ENCODE peak calls at places on chromosomes 6 and 20, in five cellular contexts. N is lower lobe of right lung, I is IMR-90, Q is psoas muscle, P is uterus. A is an unnamed sample.
A peak's percentile ranks its signal among the peaks of the same experiment; 100 is the strongest.

GRCh38 chr20:14341782-14342181 is 4.4 kb upstream of the FLRT3 start:
- DNase-seq in N (no peak), I (peak; percentile 9), Q (no peak), P (no peak), A (no peak)

GRCh38 chr20:7967199-7967844 is 27.1 kb upstream of the HAO1 start:
- DNase-seq in N (no peak), I (peak; percentile 6), Q (no peak), P (no peak), A (no peak)

GRCh38 chr6:134584809-134585528 is 267.1 kb upstream of the SGK1 start:
- DNase-seq in N (no peak), I (no peak), Q (no peak), P (no peak), A (no peak)

GRCh38 chr6:7238900-7239589 is 74.0 kb downstream of the SSR1 start:
- DNase-seq in N (peak; percentile 95), I (peak; percentile 67), Q (peak; percentile 90), P (peak; percentile 79), A (peak; percentile 94)

GRCh38 chr20:11372831-11373230 is 544.9 kb upstream of the BTBD3 start:
- DNase-seq in N (no peak), I (no peak), Q (no peak), P (no peak), A (no peak)

GRCh38 chr6:17501442-17501841 is 98.7 kb upstream of the FAM8A1 start:
- DNase-seq in N (no peak), I (no peak), Q (no peak), P (no peak), A (no peak)

GRCh38 chr6:2852921-2853322 is 11.3 kb upstream of the SERPINB1 start:
- DNase-seq in N (no peak), I (no peak), Q (no peak), P (no peak), A (no peak)

GRCh38 chr20:46621492-46621891 is 29.8 kb downstream of the SLC13A3 start:
- DNase-seq in N (no peak), I (peak; percentile 82), Q (no peak), P (no peak), A (no peak)

GRCh38 chr6:41577865-41578713 is 31.9 kb downstream of the FOXP4 start:
- DNase-seq in N (no peak), I (peak; percentile 51), Q (no peak), P (no peak), A (peak; percentile 59)

DNA sequence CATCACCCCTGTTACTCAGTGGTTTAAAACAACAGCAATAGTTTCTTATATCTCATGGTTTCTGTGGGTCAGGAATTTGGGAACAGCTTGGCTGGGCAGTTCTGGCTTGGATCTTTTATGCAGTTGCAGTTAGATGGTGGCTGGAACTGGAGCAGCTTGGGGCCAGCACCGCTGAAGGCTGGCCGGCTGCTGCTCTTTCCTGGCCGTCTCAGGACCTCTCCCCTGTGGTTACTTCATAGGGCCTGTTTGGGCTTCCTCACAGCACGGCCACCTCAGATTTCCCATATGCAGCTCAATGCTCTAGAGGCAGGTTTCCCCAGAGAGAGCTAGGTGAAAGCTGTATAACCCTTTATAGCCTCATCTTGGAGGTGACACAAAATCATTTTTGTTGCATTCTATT is 15.6 kb downstream of the PKIG start:
- DNase-seq in N (no peak), I (no peak), Q (no peak), P (no peak), A (no peak)
- H3K4me1 ChIP-seq in N (peaks cover 81% of the 10 kb centered on the region), I (peaks cover 42% of the 10 kb centered on the region), Q (peaks cover 92% of the 10 kb centered on the region), P (peaks cover 20% of the 10 kb centered on the region), A (peaks cover 10% of the 10 kb centered on the region)

GRCh38 chr20:34979366-34980153 is 23.9 kb downstream of the MYH7B start:
- DNase-seq in N (no peak), I (no peak), Q (peak; percentile 61), P (no peak), A (no peak)
- H3K4me3 ChIP-seq in N (no peak overlapping the region), I (no peak overlapping the region), Q (no peak overlapping the region), P (no peak overlapping the region), A (no peak overlapping the region)

GRCh38 chr20:31838646-31839292 is 6.6 kb downstream of the FOXS1 start:
- DNase-seq in N (no peak), I (no peak), Q (no peak), P (no peak), A (no peak)

GRCh38 chr20:31837896-31838397 is 7.5 kb downstream of the FOXS1 start:
- DNase-seq in N (no peak), I (peak; percentile 19), Q (no peak), P (no peak), A (no peak)

GRCh38 chr20:31835977-31836852 is 9.2 kb downstream of the FOXS1 start:
- DNase-seq in N (peak; percentile 73), I (peak; percentile 92), Q (peak; percentile 90), P (peak; percentile 79), A (peak; percentile 95)

GRCh38 chr20:31835554-31835953 is 9.8 kb downstream of the FOXS1 start:
- DNase-seq in N (no peak), I (no peak), Q (no peak), P (no peak), A (no peak)

GRCh38 chr20:31836853-31837608 is 8.4 kb downstream of the FOXS1 start:
- DNase-seq in N (no peak), I (no peak), Q (no peak), P (no peak), A (no peak)
- H3K4me1 ChIP-seq in N (peaks cover 39% of the 10 kb centered on the region), I (peaks cover 20% of the 10 kb centered on the region), Q (peaks cover 31% of the 10 kb centered on the region), P (peaks cover 6% of the 10 kb centered on the region), A (no peaks in the 10 kb centered on the region)

DNA sequence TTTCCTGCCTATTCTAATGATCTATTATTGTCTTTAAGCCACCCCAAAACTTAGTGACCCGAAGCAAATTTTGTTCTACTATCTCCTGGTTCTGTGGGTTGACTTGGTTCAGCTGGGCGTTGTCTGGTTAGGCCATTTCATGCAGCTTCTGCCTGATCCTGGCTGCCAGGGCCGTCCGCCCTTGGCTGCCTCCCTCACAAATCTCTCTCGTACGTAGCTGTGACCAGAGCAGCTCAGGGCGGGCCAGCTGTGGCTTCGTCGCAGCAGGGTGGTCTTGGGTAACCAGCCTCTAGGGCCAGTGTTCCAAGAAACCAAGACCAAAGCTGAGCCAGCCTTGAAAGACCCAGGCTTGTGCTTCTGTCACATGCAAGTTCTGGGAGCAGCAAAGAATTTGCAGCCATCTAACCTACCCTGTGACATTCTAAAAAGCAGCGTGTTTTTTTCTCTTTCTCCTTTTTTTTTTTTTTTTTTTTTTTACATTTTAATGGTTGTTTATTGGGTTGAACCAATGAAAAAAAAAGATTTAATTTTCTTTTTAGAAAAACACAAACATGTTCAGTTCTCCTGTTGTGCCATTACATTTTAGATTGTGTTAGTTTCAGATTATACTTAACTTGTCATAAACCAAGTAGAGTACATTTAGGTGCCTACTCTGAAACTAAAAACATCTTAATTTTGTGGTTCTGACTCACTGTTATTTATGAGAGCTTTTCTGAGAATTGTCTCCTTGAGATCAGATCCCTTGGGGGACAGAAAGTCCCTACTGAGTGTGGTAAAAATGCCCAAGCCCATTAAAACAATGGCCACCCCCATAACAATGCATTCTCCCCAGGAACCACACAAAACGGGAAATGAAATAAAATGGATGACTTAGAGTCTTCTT is 83.9 kb downstream of the ZDHHC14 start:
- DNase-seq in N (no peak), I (no peak), Q (peak; percentile 32), P (no peak), A (no peak)
- H3K4me3 ChIP-seq in N (no peak overlapping the region), I (no peak overlapping the region), Q (no peak overlapping the region), P (no peak overlapping the region), A (no peak overlapping the region)

DNA sequence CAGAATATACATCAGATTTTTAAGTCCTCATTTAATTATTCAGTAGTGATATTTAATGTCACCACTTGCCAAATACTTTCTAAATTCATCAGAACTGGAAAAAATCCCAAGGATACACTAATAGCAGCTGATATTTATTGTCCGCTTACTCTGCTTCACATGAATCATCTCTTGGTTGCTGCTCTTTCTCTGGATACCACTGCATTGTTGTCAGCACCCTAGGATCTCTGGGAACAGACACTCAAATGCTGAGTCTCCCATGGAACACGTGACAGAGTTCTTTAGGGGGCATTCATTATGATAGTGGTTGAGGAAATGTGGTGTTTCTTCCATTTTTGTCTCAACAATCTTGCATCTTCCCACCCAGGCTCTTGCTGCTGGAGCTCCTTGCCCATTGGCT is 318.0 kb downstream of the RFPL4B start:
- DNase-seq in N (no peak), I (peak; percentile 77), Q (no peak), P (no peak), A (no peak)
- H3K4me1 ChIP-seq in N (no peaks in the 10 kb centered on the region), I (peaks cover 3% of the 10 kb centered on the region), Q (no peaks in the 10 kb centered on the region), P (no peaks in the 10 kb centered on the region), A (no peaks in the 10 kb centered on the region)

DNA sequence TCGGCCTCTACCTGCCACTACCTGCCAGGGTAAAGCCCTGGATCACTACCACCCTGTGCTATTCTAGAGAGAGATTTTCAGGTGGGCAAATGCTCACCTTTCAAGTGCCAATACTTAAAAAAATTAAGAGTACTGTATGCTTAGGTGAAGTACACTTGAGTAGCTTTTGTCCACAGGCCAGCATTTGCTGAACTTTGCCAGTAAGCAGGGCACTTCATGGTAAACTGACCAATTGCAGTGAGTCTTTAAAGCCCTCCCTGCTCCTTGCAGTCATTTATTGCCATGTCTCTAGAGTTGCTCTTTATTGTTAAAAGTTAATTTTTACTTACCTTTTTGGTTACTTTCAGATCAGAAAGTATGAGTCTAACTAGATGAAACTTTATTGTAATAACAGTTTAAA is 58.5 kb downstream of the PLAGL1 start:
- DNase-seq in N (no peak), I (no peak), Q (no peak), P (no peak), A (no peak)
- H3K4me3 ChIP-seq in N (no peak overlapping the region), I (no peak overlapping the region), Q (no peak overlapping the region), P (no peak overlapping the region), A (no peak overlapping the region)

A was measured in aorta.